ENCODE peak calls at places on chromosomes 1 and 21, in nine cellular contexts. Q, V, O, X, I, K, L, F and R are unnamed samples.
A peak's percentile ranks its signal among the peaks of the same experiment; 100 is the strongest.

GRCh38 chr1:182752077-182752826 is 37.3 kb upstream of the NPL start:
- DNase-seq in V (no peak), I (no peak), X (no peak), Q (no peak), O (peak; percentile 70), F (no peak), L (no peak), K (no peak), R (no peak)

GRCh38 chr1:230243146-230243545 is 176.1 kb downstream of the GALNT2 start:
- DNase-seq in X (no peak), L (no peak), V (no peak), F (no peak), O (no peak), I (no peak), K (no peak), Q (no peak), R (no peak)

GRCh38 chr1:118204648-118205047 is 19.6 kb upstream of the SPAG17 start:
- DNase-seq in F (no peak), O (no peak), L (no peak), X (no peak), K (no peak), Q (no peak), V (no peak), I (no peak), R (no peak)

GRCh38 chr1:87017994-87018672 is 103.7 kb downstream of the HS2ST1 start:
- DNase-seq in X (no peak), L (no peak), V (no peak), O (no peak), I (no peak), K (no peak), F (no peak), Q (no peak), R (no peak)

GRCh38 chr1:178275083-178275482 is 181.2 kb downstream of the RASAL2 start:
- DNase-seq in I (peak; percentile 41), F (no peak), X (no peak), K (no peak), Q (no peak), V (no peak), L (no peak), O (no peak), R (no peak)

GRCh38 chr21:38903578-38904193 is 98.0 kb downstream of the ETS2 start:
- DNase-seq in Q (no peak), V (no peak), I (no peak), K (no peak), F (no peak), L (no peak), O (no peak), X (no peak), R (no peak)

GRCh38 chr1:14666376-14666775 is 67.9 kb downstream of the KAZN start:
- DNase-seq in K (no peak), Q (no peak), V (no peak), X (no peak), I (no peak), L (no peak), F (no peak), O (no peak), R (no peak)

GRCh38 chr1:54239603-54240002 is 39.6 kb downstream of the MRPL37 start:
- DNase-seq in F (no peak), Q (no peak), K (no peak), V (no peak), I (no peak), O (peak; percentile 30), X (no peak), L (no peak), R (no peak)

GRCh38 chr1:1892763-1893120 is 1.9 kb upstream of the GNB1 start:
- DNase-seq in L (no peak), I (no peak), O (no peak), F (no peak), X (no peak), V (no peak), K (no peak), Q (no peak), R (no peak)

GRCh38 chr21:37558676-37559204 is 192.2 kb downstream of the DYRK1A start:
- DNase-seq in I (no peak), O (no peak), V (no peak), K (no peak), X (no peak), L (no peak), Q (no peak), F (no peak), R (no peak)

GRCh38 chr1:31663622-31664452 is 19.2 kb upstream of the PEF1 start:
- DNase-seq in I (peak; percentile 64), X (peak; percentile 18), V (peak; percentile 59), K (peak; percentile 38), L (no peak), F (peak; percentile 23), Q (peak; percentile 48), O (peak; percentile 45), R (peak; percentile 73)

GRCh38 chr1:222711319-222712252 is 705 bp downstream of the AIDA start:
- DNase-seq in Q (peak; percentile 54), X (peak; percentile 60), L (peak; percentile 66), K (peak; percentile 60), I (peak; percentile 93), O (peak; percentile 42), F (peak; percentile 37), V (peak; percentile 65), R (peak; percentile 74)

GRCh38 chr1:18724801-18725200 is 94.2 kb downstream of the PAX7 start:
- DNase-seq in I (no peak), K (no peak), O (no peak), V (no peak), F (no peak), Q (no peak), L (no peak), X (no peak), R (no peak)

GRCh38 chr21:34592573-34592972 is 22.3 kb downstream of the RCAN1 start:
- DNase-seq in Q (no peak), I (no peak), V (no peak), K (no peak), F (no peak), X (no peak), O (no peak), L (no peak), R (no peak)

GRCh38 chr1:116359060-116359830 is 13.8 kb upstream of the ATP1A1 start:
- DNase-seq in L (peak; percentile 30), Q (no peak), F (no peak), V (no peak), X (peak; percentile 27), K (no peak), O (no peak), I (peak; percentile 60), R (no peak)

GRCh38 chr21:15079276-15079675 is 14.5 kb upstream of the NRIP1 start:
- DNase-seq in Q (no peak), O (no peak), I (no peak), V (no peak), K (no peak), F (no peak), X (no peak), L (no peak), R (no peak)

GRCh38 chr21:38520511-38520910 is 22.2 kb upstream of the ERG start:
- DNase-seq in V (no peak), O (no peak), K (no peak), X (no peak), F (no peak), I (no peak), L (no peak), Q (no peak), R (no peak)

GRCh38 chr1:229883504-229884200 is 183.4 kb upstream of the GALNT2 start:
- DNase-seq in O (no peak), Q (no peak), F (no peak), I (no peak), K (no peak), X (no peak), L (no peak), V (no peak), R (no peak)

GRCh38 chr21:25670726-25671125 is 31.7 kb downstream of the JAM2 start:
- DNase-seq in F (no peak), X (no peak), L (no peak), K (no peak), O (no peak), V (no peak), I (no peak), Q (no peak), R (no peak)

GRCh38 chr1:63203641-63204040 is 118.7 kb upstream of the FOXD3 start:
- DNase-seq in X (no peak), O (no peak), I (no peak), V (no peak), F (no peak), L (no peak), Q (no peak), K (no peak), R (no peak)

GRCh38 chr1:92274939-92275338 is 23.8 kb downstream of the GLMN start:
- DNase-seq in I (peak; percentile 72), X (peak; percentile 44), F (no peak), V (no peak), K (no peak), L (no peak), Q (no peak), O (no peak), R (no peak)

GRCh38 chr1:54927475-54928240 is 40.7 kb upstream of the DHCR24 start:
- DNase-seq in I (no peak), L (peak; percentile 46), O (no peak), X (no peak), Q (peak; percentile 13), F (no peak), K (no peak), V (no peak), R (no peak)

GRCh38 chr1:183872406-183872805 is 67.5 kb downstream of the RGL1 start:
- DNase-seq in X (no peak), F (no peak), O (peak; percentile 47), I (no peak), K (no peak), V (no peak), Q (no peak), L (no peak), R (no peak)

GRCh38 chr1:84143796-84144565 is at the start of gene PRKACB:
- DNase-seq in L (peak; percentile 4), Q (no peak), X (no peak), F (no peak), I (peak; percentile 79), V (no peak), K (peak; percentile 68), O (no peak), R (no peak)

GRCh38 chr1:161092621-161093028 is 3.3 kb upstream of the NECTIN4 start:
- DNase-seq in O (no peak), Q (no peak), I (peak; percentile 78), L (no peak), X (peak; percentile 57), V (no peak), K (no peak), F (no peak), R (no peak)

GRCh38 chr1:178784131-178784536 is 59.1 kb downstream of the RALGPS2 start:
- DNase-seq in K (no peak), Q (no peak), O (no peak), I (peak; percentile 11), V (no peak), X (no peak), F (no peak), L (no peak), R (no peak)

GRCh38 chr1:227372662-227373061 is 54.4 kb upstream of the CDC42BPA start:
- DNase-seq in L (peak; percentile 11), K (no peak), O (no peak), I (no peak), Q (no peak), V (peak; percentile 54), X (no peak), F (no peak), R (no peak)

GRCh38 chr1:94247146-94248094 is 10.0 kb upstream of the ARHGAP29 start:
- DNase-seq in K (no peak), V (peak; percentile 70), L (peak; percentile 38), O (no peak), Q (peak; percentile 90), X (peak; percentile 75), F (no peak), I (peak; percentile 85), R (peak; percentile 92)

GRCh38 chr1:161726631-161727342 is 5.4 kb downstream of the FCRLB start:
- DNase-seq in V (peak; percentile 89), F (peak; percentile 68), O (peak; percentile 40), K (peak; percentile 68), X (peak; percentile 67), L (peak; percentile 69), I (peak; percentile 94), Q (peak; percentile 81), R (peak; percentile 94)

GRCh38 chr1:98331232-98331631 is 330.3 kb upstream of the SNX7 start:
- DNase-seq in L (peak; percentile 89), O (no peak), F (no peak), Q (no peak), K (no peak), I (peak; percentile 94), V (no peak), X (peak; percentile 56), R (no peak)

GRCh38 chr1:12063141-12064072 is at the start of gene TNFRSF8:
- DNase-seq in O (no peak), L (no peak), K (no peak), I (peak; percentile 36), V (no peak), X (no peak), F (no peak), Q (no peak), R (no peak)